ENCODE peak calls at places on chromosomes 3 and 15, in six cellular contexts. G is NCI-H1694; Q is iris pigment epithelial cell; D is hypothalamus; H is NCI-H774; C is activated CD4-positive, alpha-beta T cell treated with anti-CD3 and anti-CD28 coated beads for 48 hours. B is an unnamed sample.

GRCh38 chr15:68639926-68640600 is 61.3 kb downstream of the CORO2B start:
- DNase-seq in G (no peak), Q (no peak), D (no peak), H (no peak), C (no peak), B (no peak)

GRCh38 chr3:13110678-13111116 is 37.5 kb upstream of the IQSEC1 start:
- DNase-seq in G (no peak), Q (peak), D (no peak), H (no peak), C (peak), B (no peak)

GRCh38 chr15:95874625-95875024 is 455.9 kb upstream of the NR2F2 start:
- DNase-seq in G (no peak), Q (no peak), D (no peak), H (no peak), C (no peak), B (no peak)

GRCh38 chr3:171838218-171838720 is 4.9 kb upstream of the TMEM212 start:
- DNase-seq in G (no peak), Q (peak), D (peak), H (no peak), C (no peak), B (no peak)

GRCh38 chr3:188085596-188086560 is 68.1 kb upstream of the LPP start:
- DNase-seq in G (no peak), Q (no peak), D (no peak), H (no peak), C (no peak), B (no peak)

GRCh38 chr3:20340324-20340928 is 154.4 kb upstream of the SGO1 start:
- DNase-seq in G (peak), Q (peak), D (peak), H (peak), C (peak), B (peak)

GRCh38 chr3:76582632-76583378 is 457.1 kb upstream of the ROBO2 start:
- DNase-seq in G (no peak), Q (no peak), D (no peak), H (no peak), C (no peak), B (no peak)

GRCh38 chr3:100590114-100590839 is 19.1 kb upstream of the ADGRG7 start:
- DNase-seq in G (peak), Q (peak), D (peak), H (peak), C (peak), B (peak)

GRCh38 chr15:84915011-84915958 is 30.8 kb downstream of the SLC28A1 start:
- DNase-seq in G (no peak), Q (peak), D (no peak), H (peak), C (peak), B (no peak)

GRCh38 chr3:170524072-170524471 is 61.8 kb downstream of the SLC7A14 start:
- DNase-seq in G (peak), Q (peak), D (no peak), H (no peak), C (no peak), B (peak)

GRCh38 chr3:104604326-104605010 is 762.2 kb upstream of the ALCAM start:
- DNase-seq in G (peak), Q (peak), D (no peak), H (no peak), C (no peak), B (no peak)

GRCh38 chr3:110106805-110107204 is 769.5 kb upstream of the DPPA4 start:
- DNase-seq in G (no peak), Q (peak), D (no peak), H (no peak), C (no peak), B (no peak)

GRCh38 chr15:63405683-63406456 is 24.2 kb upstream of the CA12 start:
- DNase-seq in G (no peak), Q (no peak), D (no peak), H (no peak), C (no peak), B (peak)

GRCh38 chr3:38586546-38587520 is 62.7 kb downstream of the SCN5A start:
- DNase-seq in G (no peak), Q (no peak), D (no peak), H (no peak), C (no peak), B (no peak)

GRCh38 chr15:39156636-39157255 is 424.1 kb upstream of the THBS1 start:
- DNase-seq in G (no peak), Q (no peak), D (no peak), H (no peak), C (no peak), B (no peak)

GRCh38 chr3:17546500-17546899 is 195.9 kb downstream of the TBC1D5 start:
- DNase-seq in G (no peak), Q (no peak), D (no peak), H (no peak), C (no peak), B (no peak)

GRCh38 chr15:96330064-96330449 is 443 bp upstream of the NR2F2 start:
- DNase-seq in G (no peak), Q (peak), D (no peak), H (peak), C (peak), B (no peak)

GRCh38 chr3:67375961-67376360 is 278.5 kb downstream of the SUCLG2 start:
- DNase-seq in G (no peak), Q (no peak), D (no peak), H (no peak), C (no peak), B (no peak)

GRCh38 chr3:196144383-196145105 is 62.7 kb upstream of the TFRC start:
- DNase-seq in G (no peak), Q (peak), D (no peak), H (no peak), C (no peak), B (no peak)

GRCh38 chr15:66743703-66744536 is 41.9 kb downstream of the SMAD6 start:
- DNase-seq in G (no peak), Q (peak), D (no peak), H (no peak), C (no peak), B (no peak)

GRCh38 chr3:194306771-194307640 is 44.1 kb downstream of the CPN2 start:
- DNase-seq in G (no peak), Q (no peak), D (no peak), H (no peak), C (peak), B (no peak)

GRCh38 chr15:52528465-52529288 is at the start of gene MYO5A:
- DNase-seq in G (peak), Q (peak), D (peak), H (peak), C (peak), B (no peak)

GRCh38 chr3:191220908-191221307 is 21.9 kb downstream of the OSTN start:
- DNase-seq in G (no peak), Q (peak), D (no peak), H (no peak), C (no peak), B (no peak)

GRCh38 chr3:172216843-172217404 is 177.5 kb downstream of the FNDC3B start:
- DNase-seq in G (no peak), Q (no peak), D (no peak), H (no peak), C (no peak), B (no peak)

GRCh38 chr15:73884159-73884558 is 10.8 kb downstream of the TBC1D21 start:
- DNase-seq in G (no peak), Q (no peak), D (no peak), H (no peak), C (no peak), B (no peak)

GRCh38 chr3:195543642-195544536 is 764 bp upstream of the PPP1R2 start:
- DNase-seq in G (no peak), Q (no peak), D (no peak), H (no peak), C (no peak), B (no peak)

GRCh38 chr3:67614195-67614594 is 40.2 kb downstream of the SUCLG2 start:
- DNase-seq in G (no peak), Q (no peak), D (no peak), H (no peak), C (no peak), B (no peak)

GRCh38 chr3:72664576-72664975 is 183.7 kb downstream of the SHQ1 start:
- DNase-seq in G (no peak), Q (peak), D (no peak), H (no peak), C (no peak), B (no peak)

GRCh38 chr3:102671005-102671404 is 236.2 kb downstream of the ZPLD1 start:
- DNase-seq in G (no peak), Q (no peak), D (no peak), H (no peak), C (no peak), B (no peak)

B was measured in DMS 273 treated with DMSO at 0.1 percent for 48 hours.